ENCODE peak calls at places on chromosomes 3 and 15, in five cellular contexts. C is AG04450, J is tibial nerve, I is right lobe of liver, M is heart left ventricle. Q is an unnamed sample.

GRCh38 chr3:52110502-52110901 is 43.7 kb downstream of the POC1A start:
- DNase-seq in J (no peak), M (no peak), I (peak; percentile 18), C (no peak), Q (no peak)

GRCh38 chr15:65085990-65086679 is 9.6 kb downstream of the KBTBD13 start:
- DNase-seq in I (no peak), C (no peak), J (no peak), M (no peak), Q (no peak)

GRCh38 chr3:41265011-41265545 is 65.8 kb downstream of the CTNNB1 start:
- DNase-seq in J (no peak), M (no peak), I (no peak), C (no peak), Q (no peak)

GRCh38 chr15:101244889-101245668 is 6.8 kb downstream of the CHSY1 start:
- DNase-seq in C (no peak), J (no peak), I (no peak), M (no peak), Q (no peak)

GRCh38 chr15:88023956-88024355 is 232.6 kb downstream of the NTRK3 start:
- DNase-seq in C (no peak), M (no peak), I (no peak), J (no peak), Q (no peak)

GRCh38 chr15:97960364-97961066 is at the start of gene ARRDC4:
- DNase-seq in I (peak; percentile 100), J (peak; percentile 99), M (peak; percentile 100), C (peak; percentile 100), Q (peak; percentile 97)

GRCh38 chr15:68370768-68371151 is 61.2 kb downstream of the ITGA11 start:
- DNase-seq in J (no peak), C (no peak), I (no peak), M (no peak), Q (no peak)

GRCh38 chr3:4670352-4670751 is 177.2 kb downstream of the ITPR1 start:
- DNase-seq in I (no peak), J (no peak), C (no peak), M (no peak), Q (peak; percentile 13)

GRCh38 chr3:48119495-48120193 is 68.6 kb downstream of the CDC25A start:
- DNase-seq in M (peak; percentile 70), C (no peak), J (peak; percentile 38), I (peak; percentile 55), Q (no peak)

GRCh38 chr3:85801955-85802354 is 843.2 kb downstream of the CADM2 start:
- DNase-seq in I (no peak), C (no peak), J (no peak), M (no peak), Q (peak; percentile 18)

GRCh38 chr3:197257711-197258110 is 40.7 kb downstream of the DLG1 start:
- DNase-seq in C (no peak), M (no peak), I (no peak), J (no peak), Q (no peak)

GRCh38 chr15:64635486-64635815 is 139.9 kb downstream of the RBPMS2 start:
- DNase-seq in J (no peak), M (peak; percentile 30), I (no peak), C (peak; percentile 42), Q (no peak)

GRCh38 chr15:68818671-68819450 is 1.8 kb downstream of the ANP32A start:
- DNase-seq in I (peak; percentile 77), M (peak; percentile 65), C (no peak), J (no peak), Q (no peak)

GRCh38 chr15:95869920-95870319 is 460.6 kb upstream of the NR2F2 start:
- DNase-seq in C (no peak), J (no peak), I (no peak), M (no peak), Q (no peak)

GRCh38 chr15:68593341-68593740 is 14.5 kb downstream of the CORO2B start:
- DNase-seq in M (no peak), I (no peak), C (no peak), J (no peak), Q (no peak)

GRCh38 chr15:36358094-36358961 is 221.1 kb upstream of the CDIN1 start:
- DNase-seq in J (no peak), I (no peak), C (peak; percentile 54), M (no peak), Q (no peak)

GRCh38 chr3:190346541-190346940 is 24.3 kb upstream of the CLDN1 start:
- DNase-seq in M (no peak), C (no peak), I (no peak), J (no peak), Q (no peak)

GRCh38 chr3:38165722-38166387 is 518 bp downstream of the OXSR1 start:
- DNase-seq in C (no peak), I (peak; percentile 82), J (peak; percentile 31), M (no peak), Q (no peak)

GRCh38 chr15:90033006-90033405 is 31.9 kb downstream of the ZNF710 start:
- DNase-seq in M (no peak), J (no peak), I (peak; percentile 24), C (no peak), Q (no peak)

GRCh38 chr15:63135804-63136203 is 14.1 kb downstream of the LACTB start:
- DNase-seq in C (peak; percentile 54), J (no peak), M (no peak), I (no peak), Q (no peak)

GRCh38 chr15:52136471-52136993 is 24.0 kb upstream of the BCL2L10 start:
- DNase-seq in J (no peak), I (no peak), C (no peak), M (no peak), Q (no peak)

GRCh38 chr15:62641782-62642181 is 400.8 kb upstream of the TPM1 start:
- DNase-seq in J (no peak), M (no peak), I (no peak), C (no peak), Q (no peak)

GRCh38 chr3:183377307-183377959 is 51.0 kb downstream of the MCF2L2 start:
- DNase-seq in J (no peak), M (no peak), C (no peak), I (no peak), Q (no peak)

GRCh38 chr15:65087873-65088642 is 11.5 kb downstream of the KBTBD13 start:
- DNase-seq in C (no peak), J (peak; percentile 33), I (peak; percentile 89), M (peak; percentile 63), Q (no peak)

GRCh38 chr15:63358296-63359029 is 23.2 kb downstream of the CA12 start:
- DNase-seq in J (no peak), I (no peak), C (no peak), M (no peak), Q (no peak)

GRCh38 chr3:55597638-55598037 is 110.5 kb upstream of the WNT5A start:
- DNase-seq in M (no peak), I (no peak), C (no peak), J (no peak), Q (no peak)

GRCh38 chr15:101121511-101122090 is 130.2 kb downstream of the CHSY1 start:
- DNase-seq in J (peak; percentile 27), I (peak; percentile 79), C (no peak), M (peak; percentile 87), Q (no peak)

GRCh38 chr3:99644017-99644416 is 5.6 kb downstream of the COL8A1 start:
- DNase-seq in M (no peak), I (no peak), J (no peak), C (no peak), Q (no peak)

GRCh38 chr15:80878242-80878866 is 99.2 kb downstream of the CEMIP start:
- DNase-seq in J (no peak), M (no peak), C (no peak), I (no peak), Q (no peak)

GRCh38 chr15:99103279-99103678 is 1.6 kb upstream of the SYNM start:
- DNase-seq in C (no peak), I (no peak), J (no peak), M (no peak), Q (no peak)

GRCh38 chr3:36992806-36993325 is at the start of gene EPM2AIP1:
- DNase-seq in J (no peak), C (no peak), M (peak; percentile 99), I (peak; percentile 97), Q (peak; percentile 5)

GRCh38 chr15:78242128-78242527 is 7.8 kb upstream of the ACSBG1 start:
- DNase-seq in J (no peak), C (no peak), I (no peak), M (no peak), Q (no peak)

GRCh38 chr3:46958469-46959168 is 17.9 kb downstream of the CCDC12 start:
- DNase-seq in I (no peak), C (no peak), J (no peak), M (no peak), Q (no peak)
- H3K4me3 ChIP-seq in I (no peak overlapping the region), C (no peak overlapping the region), J (no peak overlapping the region), M (no peak overlapping the region), Q (no peak overlapping the region)

DNA sequence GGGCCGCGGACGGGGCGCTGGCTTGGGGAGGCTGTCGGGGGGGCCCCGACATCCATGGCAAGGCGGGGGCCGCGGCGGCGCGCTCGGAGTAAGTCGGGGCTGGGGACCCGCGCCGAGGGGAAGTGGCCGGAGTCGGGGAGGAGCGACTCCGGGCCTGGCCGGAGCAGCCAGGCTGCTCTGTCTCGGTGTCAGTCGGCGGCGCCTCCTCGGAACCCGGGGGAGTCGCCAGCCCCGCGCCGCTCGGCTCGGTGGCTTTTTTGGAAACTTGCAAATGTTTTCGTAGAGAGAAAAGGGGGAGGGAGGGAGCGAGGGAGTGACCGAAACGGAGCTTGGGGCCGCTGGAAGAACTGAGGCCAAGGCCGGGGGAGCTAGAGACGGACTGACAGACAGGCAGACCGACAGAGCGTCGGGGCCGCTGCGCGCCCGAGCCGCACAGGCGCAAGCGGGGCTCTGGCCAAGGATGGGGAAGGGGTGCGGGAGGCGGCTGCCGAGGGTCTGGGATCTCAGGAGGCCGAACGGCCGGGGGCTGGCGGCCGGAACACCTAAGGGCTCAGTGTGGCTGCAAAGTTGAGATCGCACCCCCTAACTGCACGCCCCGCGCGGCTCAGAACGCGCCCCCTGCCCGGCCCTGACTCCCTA is 5.0 kb downstream of the PTH1R start:
- DNase-seq in J (no peak), C (no peak), I (no peak), M (no peak), Q (no peak)
- H3K4me3 ChIP-seq in J (peak overlapping the region; percentile 56), C (peak overlapping the region; percentile 49), I (peak overlapping the region; percentile 40), M (peak overlapping the region; percentile 59), Q (peak overlapping the region; percentile 38)

DNA sequence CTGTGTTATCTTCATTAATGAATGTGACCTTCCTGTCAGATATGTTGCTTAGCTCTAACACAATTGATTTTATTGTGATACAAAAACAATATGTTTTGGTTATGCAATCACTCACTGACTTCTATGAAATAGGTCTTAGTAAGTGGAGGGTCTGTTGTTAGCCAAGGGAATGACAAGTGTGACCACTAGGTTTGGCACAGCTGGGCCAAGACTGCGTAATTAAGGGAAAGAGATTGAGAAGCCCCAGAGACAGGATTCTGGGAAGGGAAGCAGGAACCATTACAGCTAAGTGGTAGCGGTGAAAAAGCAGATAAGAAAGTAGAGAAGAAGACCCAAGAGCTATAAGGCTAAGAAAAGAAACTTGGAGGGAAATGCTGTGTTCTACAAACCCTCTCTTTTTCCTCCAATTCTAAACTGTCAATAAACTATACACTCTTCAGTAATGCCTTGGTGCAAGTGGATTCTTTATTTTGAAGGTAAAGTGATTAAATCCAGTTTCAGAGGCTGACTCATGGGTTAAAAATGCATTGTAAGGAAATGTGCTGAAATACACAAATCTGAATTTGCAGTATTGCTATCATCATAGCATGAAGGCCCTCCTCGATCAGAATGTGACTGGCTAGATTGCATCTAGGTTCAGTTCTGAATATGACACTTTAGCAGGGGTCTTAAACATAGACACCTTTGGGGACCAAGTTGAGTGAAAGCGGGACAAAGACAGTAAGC is 26.1 kb downstream of the KCNMB2 start:
- DNase-seq in J (no peak), M (peak; percentile 22), I (no peak), C (no peak), Q (no peak)
- H3K4me3 ChIP-seq in J (no peak overlapping the region), M (no peak overlapping the region), I (no peak overlapping the region), C (no peak overlapping the region), Q (no peak overlapping the region)

DNA sequence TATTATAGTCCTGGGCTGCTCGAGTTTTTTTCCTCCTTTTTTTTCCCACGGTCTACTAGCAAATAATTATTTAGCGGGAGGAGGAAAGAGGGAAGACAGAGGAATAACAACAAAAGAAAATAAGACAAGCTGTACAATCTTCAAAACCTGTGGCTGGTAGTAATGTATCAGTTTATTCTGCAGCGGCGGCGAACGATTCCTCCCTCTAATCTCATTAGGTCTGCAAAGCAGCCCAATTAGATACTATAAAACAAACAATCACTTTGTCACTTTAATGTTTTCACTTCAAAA is 398 bp upstream of the TLE3 start:
- DNase-seq in I (no peak), M (no peak), J (no peak), C (no peak), Q (no peak)
- H3K4me3 ChIP-seq in I (peak overlapping the region; percentile 47), M (peak overlapping the region; percentile 69), J (peak overlapping the region; percentile 86), C (peak overlapping the region; percentile 54), Q (no peak overlapping the region)